ENCODE peak calls at places on chromosomes 5 and 9, in seven cellular contexts. I is NCI-H82, R is nucleus accumbens, K is adrenal gland, N is foreskin keratinocyte, B is SW 1271, Z is cardiac fibroblast. M is an unnamed sample.

GRCh38 chr5:6404129-6404528 is 25.8 kb upstream of the MED10 start:
- DNase-seq in I (no peak), R (no peak), K (no peak), N (peak; percentile 18), B (no peak), Z (peak; percentile 17), M (no peak)

GRCh38 chr9:92138157-92138959 is 23.1 kb upstream of the SPTLC1 start:
- DNase-seq in I (peak; percentile 86), R (peak; percentile 39), K (peak; percentile 61), N (peak; percentile 9), B (peak; percentile 19), Z (peak; percentile 69), M (no peak)

GRCh38 chr9:127931092-127931881 is 710 bp upstream of the PIP5KL1 start:
- DNase-seq in I (peak; percentile 68), R (no peak), K (peak; percentile 69), N (peak; percentile 41), B (peak; percentile 70), Z (peak; percentile 87), M (no peak)

GRCh38 chr5:110414360-110414759 is 312.1 kb downstream of the TMEM232 start:
- DNase-seq in I (no peak), R (no peak), K (no peak), N (no peak), B (no peak), Z (peak; percentile 18), M (no peak)

GRCh38 chr5:147901555-147901954 is 4.8 kb downstream of the C5orf46 start:
- DNase-seq in I (no peak), R (no peak), K (no peak), N (no peak), B (no peak), Z (peak; percentile 83), M (peak; percentile 13)

GRCh38 chr9:78932849-78933627 is 636.1 kb downstream of the PSAT1 start:
- DNase-seq in I (no peak), R (no peak), K (no peak), N (peak; percentile 86), B (peak; percentile 85), Z (peak; percentile 75), M (no peak)

GRCh38 chr9:3401556-3401955 is 124.2 kb downstream of the RFX3 start:
- DNase-seq in I (no peak), R (no peak), K (no peak), N (peak; percentile 39), B (no peak), Z (no peak), M (no peak)

GRCh38 chr5:60339691-60340191 is 360.2 kb downstream of the DEPDC1B start:
- DNase-seq in I (peak; percentile 15), R (peak; percentile 53), K (no peak), N (no peak), B (no peak), Z (no peak), M (no peak)

GRCh38 chr5:32531885-32532520 is 53.4 kb upstream of the SUB1 start:
- DNase-seq in I (no peak), R (peak; percentile 21), K (no peak), N (peak; percentile 66), B (no peak), Z (peak; percentile 69), M (no peak)

GRCh38 chr5:176772271-176773210 is 37.8 kb upstream of the UNC5A start:
- DNase-seq in I (no peak), R (no peak), K (no peak), N (no peak), B (no peak), Z (no peak), M (no peak)

GRCh38 chr9:547309-547708 is 294.2 kb upstream of the DMRT1 start:
- DNase-seq in I (no peak), R (no peak), K (no peak), N (no peak), B (no peak), Z (no peak), M (no peak)

GRCh38 chr5:10233505-10233904 is 16.2 kb downstream of the ATPSCKMT start:
- DNase-seq in I (peak; percentile 69), R (peak; percentile 44), K (no peak), N (peak; percentile 57), B (peak; percentile 22), Z (peak; percentile 93), M (no peak)

GRCh38 chr9:121154782-121155181 is 46.9 kb downstream of the RAB14 start:
- DNase-seq in I (no peak), R (no peak), K (no peak), N (peak; percentile 53), B (no peak), Z (no peak), M (no peak)

GRCh38 chr9:137320555-137321384 is 18.7 kb upstream of the NRARP start:
- DNase-seq in I (no peak), R (no peak), K (no peak), N (no peak), B (no peak), Z (no peak), M (no peak)

GRCh38 chr5:45521067-45521466 is 175.1 kb downstream of the HCN1 start:
- DNase-seq in I (peak; percentile 55), R (no peak), K (peak; percentile 28), N (no peak), B (peak; percentile 73), Z (no peak), M (no peak)

GRCh38 chr5:143606043-143606752 is 202.7 kb upstream of the NR3C1 start:
- DNase-seq in I (no peak), R (no peak), K (no peak), N (peak; percentile 55), B (no peak), Z (no peak), M (no peak)

GRCh38 chr9:86731511-86731993 is 215.8 kb downstream of the GAS1 start:
- DNase-seq in I (no peak), R (no peak), K (peak; percentile 29), N (no peak), B (no peak), Z (peak; percentile 58), M (no peak)

GRCh38 chr9:99023831-99024230 is 80.1 kb downstream of the COL15A1 start:
- DNase-seq in I (peak; percentile 69), R (no peak), K (no peak), N (no peak), B (no peak), Z (peak; percentile 54), M (no peak)

GRCh38 chr9:35335164-35335563 is 154.7 kb upstream of the RUSC2 start:
- DNase-seq in I (no peak), R (no peak), K (no peak), N (peak; percentile 13), B (no peak), Z (peak; percentile 77), M (no peak)

GRCh38 chr5:12023614-12024241 is 119.5 kb upstream of the CTNND2 start:
- DNase-seq in I (peak; percentile 71), R (no peak), K (no peak), N (peak; percentile 32), B (peak; percentile 60), Z (peak; percentile 63), M (no peak)

GRCh38 chr5:111280282-111280901 is 56.2 kb downstream of the CAMK4 start:
- DNase-seq in I (peak; percentile 47), R (no peak), K (no peak), N (no peak), B (no peak), Z (no peak), M (no peak)

GRCh38 chr5:71925608-71926091 is 181.6 kb upstream of the MAP1B start:
- DNase-seq in I (no peak), R (no peak), K (no peak), N (no peak), B (no peak), Z (peak; percentile 17), M (no peak)

GRCh38 chr5:80754900-80755299 is 100.1 kb upstream of the DHFR start:
- DNase-seq in I (peak; percentile 44), R (no peak), K (no peak), N (no peak), B (no peak), Z (peak; percentile 60), M (no peak)

GRCh38 chr9:125513634-125514413 is 193.2 kb downstream of the MAPKAP1 start:
- DNase-seq in I (no peak), R (peak; percentile 40), K (peak; percentile 85), N (peak; percentile 87), B (peak; percentile 87), Z (peak; percentile 76), M (no peak)

GRCh38 chr9:86485359-86485758 is 131.1 kb upstream of the TUT7 start:
- DNase-seq in I (no peak), R (no peak), K (no peak), N (no peak), B (no peak), Z (no peak), M (no peak)

GRCh38 chr5:38443390-38443789 is 113.1 kb downstream of the LIFR start:
- DNase-seq in I (no peak), R (no peak), K (no peak), N (no peak), B (no peak), Z (no peak), M (no peak)